ENCODE peak calls at places on chromosomes 7 and 10, in eight cellular contexts. N, Z, M, F, R, P, B and Y are unnamed samples.

GRCh38 chr10:111076682-111077661 is at the start of gene ADRA2A:
- DNase-seq in N (no peak), Z (no peak), M (peak), F (no peak), R (no peak), P (peak), B (peak), Y (peak)

GRCh38 chr7:145868935-145869334 is 247.7 kb upstream of the CNTNAP2 start:
- DNase-seq in N (no peak), Z (no peak), M (no peak), F (no peak), R (no peak), P (no peak), B (no peak), Y (no peak)

GRCh38 chr7:25857376-25858067 is 294.5 kb upstream of the NFE2L3 start:
- DNase-seq in N (no peak), Z (no peak), M (peak), F (no peak), R (no peak), P (peak), B (no peak), Y (peak)

GRCh38 chr10:69345402-69345801 is 67.1 kb downstream of the HK1 start:
- DNase-seq in N (no peak), Z (no peak), M (no peak), F (no peak), R (no peak), P (no peak), B (no peak), Y (peak)

GRCh38 chr7:158572000-158572828 is 15.4 kb downstream of the PTPRN2 start:
- DNase-seq in N (no peak), Z (no peak), M (peak), F (no peak), R (no peak), P (peak), B (no peak), Y (peak)

GRCh38 chr10:73768881-73769280 is 13.0 kb upstream of the CHCHD1 start:
- DNase-seq in N (peak), Z (peak), M (peak), F (no peak), R (no peak), P (no peak), B (no peak), Y (peak)

GRCh38 chr10:69345890-69346474 is 67.7 kb downstream of the HK1 start:
- DNase-seq in N (no peak), Z (no peak), M (no peak), F (no peak), R (no peak), P (no peak), B (no peak), Y (no peak)

GRCh38 chr7:100966542-100967291 is 2.6 kb upstream of the MUC12 start:
- DNase-seq in N (no peak), Z (no peak), M (peak), F (no peak), R (no peak), P (peak), B (no peak), Y (peak)

GRCh38 chr7:115707236-115707635 is 323.3 kb downstream of the TFEC start:
- DNase-seq in N (no peak), Z (no peak), M (peak), F (no peak), R (no peak), P (no peak), B (peak), Y (peak)

GRCh38 chr7:29606287-29606721 is 42.7 kb downstream of the PRR15 start:
- DNase-seq in N (no peak), Z (no peak), M (peak), F (no peak), R (no peak), P (no peak), B (peak), Y (peak)

GRCh38 chr10:131846224-131847101 is 54.3 kb upstream of the PPP2R2D start:
- DNase-seq in N (no peak), Z (no peak), M (no peak), F (peak), R (no peak), P (no peak), B (no peak), Y (no peak)

GRCh38 chr7:151249034-151249731 is 689 bp upstream of the SMARCD3 start:
- DNase-seq in N (no peak), Z (peak), M (peak), F (peak), R (no peak), P (peak), B (no peak), Y (peak)

GRCh38 chr10:79367421-79368189 is 20.3 kb downstream of the PPIF start:
- DNase-seq in N (no peak), Z (no peak), M (no peak), F (no peak), R (no peak), P (no peak), B (peak), Y (no peak)

GRCh38 chr10:16770646-16771045 is 46.6 kb downstream of the RSU1 start:
- DNase-seq in N (no peak), Z (no peak), M (no peak), F (no peak), R (no peak), P (no peak), B (no peak), Y (no peak)

GRCh38 chr7:111639894-111640293 is 77.6 kb upstream of the IMMP2L start:
- DNase-seq in N (no peak), Z (no peak), M (no peak), F (no peak), R (no peak), P (no peak), B (no peak), Y (peak)

GRCh38 chr7:47350425-47350824 is 231.5 kb downstream of the TNS3 start:
- DNase-seq in N (no peak), Z (no peak), M (no peak), F (peak), R (no peak), P (no peak), B (no peak), Y (no peak)

GRCh38 chr7:84336741-84337140 is 142.2 kb upstream of the SEMA3A start:
- DNase-seq in N (no peak), Z (no peak), M (no peak), F (no peak), R (no peak), P (no peak), B (peak), Y (no peak)

GRCh38 chr7:88927-89921 is 103.1 kb upstream of the FAM20C start:
- DNase-seq in N (no peak), Z (no peak), M (no peak), F (no peak), R (no peak), P (peak), B (peak), Y (no peak)

GRCh38 chr7:65325793-65326432 is 47.7 kb upstream of the ZNF92 start:
- DNase-seq in N (no peak), Z (no peak), M (no peak), F (no peak), R (no peak), P (no peak), B (peak), Y (no peak)

GRCh38 chr7:18117482-18117881 is 89.8 kb upstream of the PRPS1L1 start:
- DNase-seq in N (no peak), Z (no peak), M (no peak), F (no peak), R (no peak), P (no peak), B (peak), Y (no peak)

GRCh38 chr10:338176-339037 is 203.2 kb downstream of the ZMYND11 start:
- DNase-seq in N (no peak), Z (no peak), M (no peak), F (no peak), R (no peak), P (no peak), B (peak), Y (peak)

GRCh38 chr7:54778696-54779285 is 19.8 kb upstream of the SEC61G start:
- DNase-seq in N (no peak), Z (no peak), M (no peak), F (no peak), R (no peak), P (no peak), B (no peak), Y (no peak)

GRCh38 chr7:45888185-45888992 is at the start of gene IGFBP1:
- DNase-seq in N (no peak), Z (no peak), M (no peak), F (no peak), R (no peak), P (no peak), B (peak), Y (peak)

GRCh38 chr7:99531354-99531765 is 20.6 kb downstream of the FAM200A start:
- DNase-seq in N (no peak), Z (no peak), M (no peak), F (no peak), R (no peak), P (no peak), B (no peak), Y (no peak)

GRCh38 chr10:23399701-23400144 is 39.2 kb upstream of the OTUD1 start:
- DNase-seq in N (no peak), Z (no peak), M (no peak), F (no peak), R (no peak), P (no peak), B (peak), Y (no peak)

GRCh38 chr7:8481752-8482446 is 48.5 kb downstream of the NXPH1 start:
- DNase-seq in N (no peak), Z (no peak), M (peak), F (no peak), R (no peak), P (no peak), B (no peak), Y (no peak)

GRCh38 chr7:105198223-105198622 is 184.2 kb downstream of the KMT2E start:
- DNase-seq in N (no peak), Z (no peak), M (no peak), F (no peak), R (no peak), P (no peak), B (peak), Y (peak)

GRCh38 chr10:102167861-102168260 is 15.7 kb downstream of the NOLC1 start:
- DNase-seq in N (no peak), Z (no peak), M (no peak), F (no peak), R (no peak), P (no peak), B (no peak), Y (no peak)

GRCh38 chr7:105473163-105473562 is 48.9 kb downstream of the PUS7 start:
- DNase-seq in N (no peak), Z (no peak), M (no peak), F (no peak), R (no peak), P (no peak), B (peak), Y (no peak)

GRCh38 chr7:51019891-51020855 is 237.5 kb upstream of the GRB10 start:
- DNase-seq in N (no peak), Z (no peak), M (no peak), F (no peak), R (no peak), P (no peak), B (no peak), Y (no peak)

GRCh38 chr10:112182808-112183328 is 697 bp downstream of the GPAM start:
- DNase-seq in N (no peak), Z (no peak), M (peak), F (no peak), R (no peak), P (no peak), B (no peak), Y (peak)

GRCh38 chr10:42782446-42783180 is at the start of gene BMS1:
- DNase-seq in N (peak), Z (peak), M (peak), F (peak), R (peak), P (peak), B (peak), Y (peak)